ENCODE peak calls at places on chromosomes 5 and 9, in four cellular contexts. T, Z, E and G are unnamed samples.

GRCh38 chr5:10543585-10544040 is 20.3 kb upstream of the ANKRD33B start:
- DNase-seq in T (no peak), Z (no peak), E (no peak), G (no peak)

GRCh38 chr9:109167716-109168115 is 667 bp upstream of the FRRS1L start:
- DNase-seq in T (no peak), Z (no peak), E (no peak), G (no peak)

GRCh38 chr9:133667759-133668450 is 31.7 kb downstream of the DBH start:
- DNase-seq in T (no peak), Z (no peak), E (no peak), G (no peak)

GRCh38 chr9:38689678-38690077 is 30.3 kb downstream of the FAM240B start:
- DNase-seq in T (no peak), Z (no peak), E (peak; percentile 59), G (peak; percentile 23)

GRCh38 chr9:89179920-89180667 is 1.5 kb upstream of the SHC3 start:
- DNase-seq in T (peak; percentile 15), Z (no peak), E (peak; percentile 81), G (peak; percentile 91)

GRCh38 chr9:38439916-38440301 is 15.7 kb upstream of the IGFBPL1 start:
- DNase-seq in T (no peak), Z (no peak), E (no peak), G (no peak)

GRCh38 chr9:103713631-103714030 is 380.5 kb upstream of the SMC2 start:
- DNase-seq in T (no peak), Z (no peak), E (no peak), G (no peak)

GRCh38 chr5:74288448-74289109 is 351.9 kb downstream of the ENC1 start:
- DNase-seq in T (no peak), Z (no peak), E (no peak), G (no peak)

GRCh38 chr5:174751154-174751990 is 27.0 kb downstream of the MSX2 start:
- DNase-seq in T (no peak), Z (no peak), E (peak; percentile 72), G (peak; percentile 45)
- TF ChIP-seq JUND in T (no peak), Z (no peak), E (no peak), G (no peak)

GRCh38 chr9:31587176-31587575 is 797.3 kb upstream of the ACO1 start:
- DNase-seq in T (no peak), Z (no peak), E (no peak), G (no peak)

GRCh38 chr9:31588010-31588409 is 796.4 kb upstream of the ACO1 start:
- DNase-seq in T (no peak), Z (no peak), E (no peak), G (no peak)

GRCh38 chr9:31585158-31585557 is 799.3 kb upstream of the ACO1 start:
- DNase-seq in T (no peak), Z (no peak), E (no peak), G (no peak)

GRCh38 chr9:31588756-31589155 is 795.7 kb upstream of the ACO1 start:
- DNase-seq in T (no peak), Z (no peak), E (no peak), G (no peak)

DNA sequence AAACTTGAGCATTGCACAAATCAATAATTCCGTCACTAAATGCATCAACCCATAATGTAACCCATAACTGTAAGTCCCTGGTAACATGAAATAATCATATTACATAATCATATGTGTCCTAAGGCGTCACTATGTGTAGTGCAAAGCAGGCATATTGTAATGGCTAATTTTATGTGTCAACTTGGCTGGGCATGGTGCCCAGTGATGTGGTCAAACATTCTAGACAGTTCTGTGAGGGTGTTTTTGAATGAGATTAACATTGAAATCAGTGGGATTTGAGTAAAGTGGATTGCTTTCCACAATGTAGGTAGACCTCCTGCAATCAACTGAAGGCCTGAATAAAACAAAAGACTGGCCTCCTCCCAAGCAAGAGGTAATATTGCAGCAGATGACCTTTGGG is 794.4 kb upstream of the ACO1 start:
- DNase-seq in T (no peak), Z (no peak), E (no peak), G (no peak)
- TF ChIP-seq JUND in T (no peak), Z (no peak), E (no peak), G (no peak)

GRCh38 chr5:80704221-80704620 is 49.4 kb upstream of the DHFR start:
- DNase-seq in T (no peak), Z (no peak), E (no peak), G (no peak)
- TF ChIP-seq JUND in T (no peak), Z (no peak), E (no peak), G (no peak)

GRCh38 chr5:38780950-38781349 is 64.9 kb upstream of the OSMR start:
- DNase-seq in T (no peak), Z (no peak), E (no peak), G (peak; percentile 75)

GRCh38 chr5:38780316-38780715 is 65.5 kb upstream of the OSMR start:
- DNase-seq in T (no peak), Z (no peak), E (no peak), G (no peak)

GRCh38 chr5:38782185-38782584 is 63.6 kb upstream of the OSMR start:
- DNase-seq in T (no peak), Z (no peak), E (no peak), G (no peak)

GRCh38 chr5:38777111-38777510 is 68.7 kb upstream of the OSMR start:
- DNase-seq in T (no peak), Z (no peak), E (no peak), G (no peak)

DNA sequence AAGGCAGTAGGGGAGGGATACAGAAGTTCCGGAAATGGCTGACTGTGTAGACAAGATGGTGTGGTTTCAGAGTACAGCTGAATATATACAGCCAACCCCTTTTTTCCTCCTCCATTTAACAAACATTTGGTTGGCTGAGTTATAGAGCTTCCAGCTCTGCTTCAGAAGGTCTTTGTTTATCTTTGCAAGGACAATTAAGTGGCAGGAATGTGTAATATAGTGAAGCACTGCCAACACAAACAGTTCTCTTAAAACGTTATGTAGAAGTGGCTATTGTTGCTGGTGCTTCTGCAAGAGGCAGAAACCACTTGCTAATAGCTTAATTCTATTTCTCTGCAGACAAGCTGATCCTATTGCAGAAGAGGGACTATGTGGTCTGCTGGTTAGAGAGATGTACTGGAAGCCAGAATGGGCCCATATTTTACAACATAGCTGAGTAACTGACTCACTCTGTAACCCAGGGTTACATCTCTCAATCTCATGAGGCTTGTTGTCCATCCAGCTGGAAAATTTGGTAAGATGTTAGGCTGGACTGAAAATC is 62.7 kb upstream of the OSMR start:
- DNase-seq in T (no peak), Z (no peak), E (no peak), G (peak; percentile 92)
- TF ChIP-seq JUND in T (no peak), Z (no peak), E (no peak), G (peak; percentile 60)